ENCODE peak calls at places on chromosome 13, in seven cellular contexts. One of them, this sample, is unnamed.

GRCh38 chr13:21583496-21583895 is 20.5 kb downstream of the MICU2 start:
- DNase-seq in CD8-positive, alpha-beta memory T cell: no peak
- DNase-seq in pancreas: no peak
- DNase-seq in suprapubic skin: no peak
- DNase-seq in aorta: no peak
- DNase-seq in cardiac muscle cell: no peak
- DNase-seq in AG04450: no peak
- DNase-seq in this sample: no peak

GRCh38 chr13:28349371-28349770 is 145.6 kb downstream of the FLT1 start:
- DNase-seq in CD8-positive, alpha-beta memory T cell: no peak
- DNase-seq in pancreas: no peak
- DNase-seq in suprapubic skin: no peak
- DNase-seq in aorta: no peak
- DNase-seq in cardiac muscle cell: no peak
- DNase-seq in AG04450: no peak
- DNase-seq in this sample: no peak

GRCh38 chr13:28533049-28533436 is 38.1 kb upstream of the FLT1 start:
- DNase-seq in CD8-positive, alpha-beta memory T cell: no peak
- DNase-seq in pancreas: no peak
- DNase-seq in suprapubic skin: no peak
- DNase-seq in aorta: no peak
- DNase-seq in cardiac muscle cell: no peak
- DNase-seq in AG04450: no peak
- DNase-seq in this sample: no peak

GRCh38 chr13:53250272-53250875 is 221.8 kb downstream of the OLFM4 start:
- DNase-seq in CD8-positive, alpha-beta memory T cell: no peak
- DNase-seq in pancreas: no peak
- DNase-seq in suprapubic skin: no peak
- DNase-seq in aorta: no peak
- DNase-seq in cardiac muscle cell: peak; percentile 86
- DNase-seq in AG04450: peak; percentile 32
- DNase-seq in this sample: no peak

GRCh38 chr13:27201661-27202060 is 30.1 kb upstream of the USP12 start:
- DNase-seq in CD8-positive, alpha-beta memory T cell: no peak
- DNase-seq in pancreas: no peak
- DNase-seq in suprapubic skin: no peak
- DNase-seq in aorta: no peak
- DNase-seq in cardiac muscle cell: no peak
- DNase-seq in AG04450: no peak
- DNase-seq in this sample: no peak

GRCh38 chr13:33639158-33639557 is 178.8 kb upstream of the RFC3 start:
- DNase-seq in CD8-positive, alpha-beta memory T cell: no peak
- DNase-seq in pancreas: no peak
- DNase-seq in suprapubic skin: peak; percentile 74
- DNase-seq in aorta: no peak
- DNase-seq in cardiac muscle cell: peak; percentile 28
- DNase-seq in AG04450: peak; percentile 34
- DNase-seq in this sample: no peak

GRCh38 chr13:43848250-43848649 is 31.3 kb downstream of the CCDC122 start:
- DNase-seq in CD8-positive, alpha-beta memory T cell: no peak
- DNase-seq in pancreas: no peak
- DNase-seq in suprapubic skin: no peak
- DNase-seq in aorta: no peak
- DNase-seq in cardiac muscle cell: no peak
- DNase-seq in AG04450: peak; percentile 21
- DNase-seq in this sample: no peak

GRCh38 chr13:76725211-76725610 is 161.0 kb downstream of the KCTD12 start:
- DNase-seq in CD8-positive, alpha-beta memory T cell: no peak
- DNase-seq in pancreas: no peak
- DNase-seq in suprapubic skin: no peak
- DNase-seq in aorta: no peak
- DNase-seq in cardiac muscle cell: no peak
- DNase-seq in AG04450: no peak
- DNase-seq in this sample: no peak

GRCh38 chr13:99768986-99769385 is 202.6 kb downstream of the ZIC5 start:
- DNase-seq in CD8-positive, alpha-beta memory T cell: no peak
- DNase-seq in pancreas: no peak
- DNase-seq in suprapubic skin: no peak
- DNase-seq in aorta: no peak
- DNase-seq in cardiac muscle cell: no peak
- DNase-seq in AG04450: no peak
- DNase-seq in this sample: no peak

GRCh38 chr13:63636231-63636993 is 2220.8 kb upstream of the PCDH20 start:
- DNase-seq in CD8-positive, alpha-beta memory T cell: no peak
- DNase-seq in pancreas: no peak
- DNase-seq in suprapubic skin: no peak
- DNase-seq in aorta: no peak
- DNase-seq in cardiac muscle cell: no peak
- DNase-seq in AG04450: no peak
- DNase-seq in this sample: no peak

GRCh38 chr13:113508531-113509254 is 18.2 kb upstream of the DCUN1D2 start:
- DNase-seq in CD8-positive, alpha-beta memory T cell: no peak
- DNase-seq in pancreas: no peak
- DNase-seq in suprapubic skin: no peak
- DNase-seq in aorta: peak; percentile 69
- DNase-seq in cardiac muscle cell: no peak
- DNase-seq in AG04450: no peak
- DNase-seq in this sample: peak; percentile 61

GRCh38 chr13:30690282-30691188 is 44.8 kb upstream of the ALOX5AP start:
- DNase-seq in CD8-positive, alpha-beta memory T cell: no peak
- DNase-seq in pancreas: no peak
- DNase-seq in suprapubic skin: peak; percentile 85
- DNase-seq in aorta: peak; percentile 84
- DNase-seq in cardiac muscle cell: no peak
- DNase-seq in AG04450: peak; percentile 99
- DNase-seq in this sample: peak; percentile 83

GRCh38 chr13:82772802-82773201 is 1109.5 kb downstream of the SLITRK1 start:
- DNase-seq in CD8-positive, alpha-beta memory T cell: no peak
- DNase-seq in pancreas: no peak
- DNase-seq in suprapubic skin: no peak
- DNase-seq in aorta: no peak
- DNase-seq in cardiac muscle cell: no peak
- DNase-seq in AG04450: no peak
- DNase-seq in this sample: no peak

GRCh38 chr13:32117696-32118095 is 86.1 kb downstream of the FRY start:
- DNase-seq in CD8-positive, alpha-beta memory T cell: no peak
- DNase-seq in pancreas: peak; percentile 68
- DNase-seq in suprapubic skin: no peak
- DNase-seq in aorta: peak; percentile 67
- DNase-seq in cardiac muscle cell: no peak
- DNase-seq in AG04450: no peak
- DNase-seq in this sample: peak; percentile 64

GRCh38 chr13:91400094-91400462 is 1.7 kb downstream of the GPC5 start:
- DNase-seq in CD8-positive, alpha-beta memory T cell: no peak
- DNase-seq in pancreas: no peak
- DNase-seq in suprapubic skin: no peak
- DNase-seq in aorta: no peak
- DNase-seq in cardiac muscle cell: no peak
- DNase-seq in AG04450: no peak
- DNase-seq in this sample: no peak

GRCh38 chr13:79481685-79482052 is 714 bp downstream of the NDFIP2 start:
- DNase-seq in CD8-positive, alpha-beta memory T cell: peak; percentile 59
- DNase-seq in pancreas: peak; percentile 16
- DNase-seq in suprapubic skin: no peak
- DNase-seq in aorta: no peak
- DNase-seq in cardiac muscle cell: no peak
- DNase-seq in AG04450: no peak
- DNase-seq in this sample: no peak

GRCh38 chr13:112253631-112254030 is 122.5 kb upstream of the SPACA7 start:
- DNase-seq in CD8-positive, alpha-beta memory T cell: no peak
- DNase-seq in pancreas: no peak
- DNase-seq in suprapubic skin: no peak
- DNase-seq in aorta: no peak
- DNase-seq in cardiac muscle cell: no peak
- DNase-seq in AG04450: no peak
- DNase-seq in this sample: no peak

GRCh38 chr13:45162821-45163220 is 38.0 kb downstream of the KCTD4 start:
- DNase-seq in CD8-positive, alpha-beta memory T cell: no peak
- DNase-seq in pancreas: no peak
- DNase-seq in suprapubic skin: no peak
- DNase-seq in aorta: no peak
- DNase-seq in cardiac muscle cell: no peak
- DNase-seq in AG04450: peak; percentile 74
- DNase-seq in this sample: no peak

GRCh38 chr13:97300871-97301270 is 78.7 kb downstream of the MBNL2 start:
- DNase-seq in CD8-positive, alpha-beta memory T cell: no peak
- DNase-seq in pancreas: no peak
- DNase-seq in suprapubic skin: no peak
- DNase-seq in aorta: no peak
- DNase-seq in cardiac muscle cell: no peak
- DNase-seq in AG04450: no peak
- DNase-seq in this sample: no peak

GRCh38 chr13:97306106-97306505 is 84.0 kb downstream of the MBNL2 start:
- DNase-seq in CD8-positive, alpha-beta memory T cell: no peak
- DNase-seq in pancreas: no peak
- DNase-seq in suprapubic skin: no peak
- DNase-seq in aorta: no peak
- DNase-seq in cardiac muscle cell: no peak
- DNase-seq in AG04450: no peak
- DNase-seq in this sample: no peak

GRCh38 chr13:97298816-97299215 is 76.7 kb downstream of the MBNL2 start:
- DNase-seq in CD8-positive, alpha-beta memory T cell: no peak
- DNase-seq in pancreas: no peak
- DNase-seq in suprapubic skin: no peak
- DNase-seq in aorta: no peak
- DNase-seq in cardiac muscle cell: no peak
- DNase-seq in AG04450: no peak
- DNase-seq in this sample: no peak

GRCh38 chr13:97302611-97303010 is 80.5 kb downstream of the MBNL2 start:
- DNase-seq in CD8-positive, alpha-beta memory T cell: no peak
- DNase-seq in pancreas: no peak
- DNase-seq in suprapubic skin: no peak
- DNase-seq in aorta: no peak
- DNase-seq in cardiac muscle cell: no peak
- DNase-seq in AG04450: no peak
- DNase-seq in this sample: no peak

DNA sequence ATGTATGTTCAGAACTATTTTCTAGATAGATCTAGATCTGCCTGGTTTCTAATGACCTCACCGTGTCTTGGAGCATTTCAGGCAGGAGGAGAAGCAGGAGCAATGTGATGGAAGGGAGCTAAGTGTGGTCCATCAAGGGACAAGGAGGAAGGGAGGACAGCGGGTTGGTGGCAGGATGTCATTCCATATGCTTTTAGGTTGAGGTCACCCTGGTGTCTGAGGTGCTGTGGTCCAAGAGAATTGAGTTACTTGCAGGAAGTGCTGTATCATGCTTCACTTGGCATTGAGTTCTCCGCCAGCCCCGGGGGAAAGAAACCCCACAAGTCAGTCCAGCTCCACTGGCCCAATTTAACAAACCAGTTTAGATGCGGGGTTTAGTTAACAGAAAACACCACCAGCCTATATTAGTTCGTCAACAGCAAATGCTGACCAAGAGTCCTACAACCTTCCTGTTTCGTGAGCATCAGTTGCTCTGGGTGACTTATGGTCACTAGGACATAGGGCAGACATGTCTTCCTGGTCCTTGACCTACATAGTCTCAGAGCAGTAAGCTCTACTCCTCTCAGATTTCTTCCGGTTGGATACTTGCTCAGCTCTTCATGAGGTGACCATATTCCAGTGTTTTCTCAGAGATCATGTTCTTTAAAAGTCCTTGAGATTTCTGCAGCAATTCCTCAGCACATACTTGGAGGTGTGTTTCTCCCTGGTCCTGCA is 79.4 kb downstream of the MBNL2 start:
- DNase-seq in CD8-positive, alpha-beta memory T cell: no peak
- DNase-seq in pancreas: no peak
- DNase-seq in suprapubic skin: no peak
- DNase-seq in aorta: no peak
- DNase-seq in cardiac muscle cell: no peak
- DNase-seq in AG04450: no peak
- DNase-seq in this sample: no peak
- H3K27ac ChIP-seq in CD8-positive, alpha-beta memory T cell: no peak overlapping the region
- H3K27ac ChIP-seq in pancreas: no peak overlapping the region
- H3K27ac ChIP-seq in suprapubic skin: no peak overlapping the region
- H3K27ac ChIP-seq in aorta: peak overlapping the region; percentile 1
- H3K27ac ChIP-seq in cardiac muscle cell: no peak overlapping the region
- H3K27ac ChIP-seq in AG04450: no peak overlapping the region
- H3K27ac ChIP-seq in this sample: no peak overlapping the region

DNA sequence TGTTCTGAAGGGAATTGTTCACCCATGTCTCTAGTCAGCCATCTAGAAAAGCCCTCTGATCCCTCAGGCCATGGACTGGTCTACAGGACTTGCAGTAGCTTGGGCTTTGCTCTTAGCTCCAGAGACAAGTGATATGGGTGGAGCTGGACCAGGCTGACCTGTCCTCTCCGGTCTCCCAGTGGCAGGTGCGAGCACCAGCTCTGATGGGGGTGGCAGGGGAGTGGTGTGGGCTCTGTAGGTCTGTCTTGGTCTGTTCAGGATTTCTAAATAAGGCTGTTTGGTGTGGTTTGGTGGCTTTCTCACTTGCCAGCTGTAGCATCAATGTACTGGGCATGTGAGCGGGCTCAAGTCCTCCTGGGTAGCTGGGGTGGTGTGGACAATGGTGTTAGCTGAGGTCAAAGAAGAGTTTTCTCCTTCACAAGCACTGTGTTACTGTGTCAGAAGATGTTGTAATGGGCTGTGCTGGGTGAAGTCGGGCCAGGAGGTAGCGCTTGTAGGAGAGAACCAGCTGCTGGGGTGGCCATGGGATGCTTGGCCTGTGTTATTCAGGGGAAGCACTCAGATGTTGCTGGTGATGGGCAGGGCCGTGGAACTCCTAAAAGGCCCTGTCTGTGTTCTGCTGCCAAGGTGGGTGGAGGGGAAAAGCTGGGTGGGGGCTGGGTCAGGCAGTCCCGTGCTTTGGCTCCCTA is 16.9 kb downstream of the GPC6 start:
- DNase-seq in CD8-positive, alpha-beta memory T cell: no peak
- DNase-seq in pancreas: no peak
- DNase-seq in suprapubic skin: no peak
- DNase-seq in aorta: no peak
- DNase-seq in cardiac muscle cell: no peak
- DNase-seq in AG04450: no peak
- DNase-seq in this sample: no peak
- H3K27ac ChIP-seq in CD8-positive, alpha-beta memory T cell: no peak overlapping the region
- H3K27ac ChIP-seq in pancreas: no peak overlapping the region
- H3K27ac ChIP-seq in suprapubic skin: no peak overlapping the region
- H3K27ac ChIP-seq in aorta: no peak overlapping the region
- H3K27ac ChIP-seq in cardiac muscle cell: no peak overlapping the region
- H3K27ac ChIP-seq in AG04450: peak overlapping the region; percentile 77
- H3K27ac ChIP-seq in this sample: no peak overlapping the region

GRCh38 chr13:97234742-97235141 is 12.6 kb downstream of the MBNL2 start:
- DNase-seq in CD8-positive, alpha-beta memory T cell: no peak
- DNase-seq in pancreas: no peak
- DNase-seq in suprapubic skin: no peak
- DNase-seq in aorta: no peak
- DNase-seq in cardiac muscle cell: no peak
- DNase-seq in AG04450: no peak
- DNase-seq in this sample: no peak
- H3K27ac ChIP-seq in CD8-positive, alpha-beta memory T cell: no peak overlapping the region
- H3K27ac ChIP-seq in pancreas: peak overlapping the region; percentile 56
- H3K27ac ChIP-seq in suprapubic skin: no peak overlapping the region
- H3K27ac ChIP-seq in aorta: no peak overlapping the region
- H3K27ac ChIP-seq in cardiac muscle cell: no peak overlapping the region
- H3K27ac ChIP-seq in AG04450: no peak overlapping the region
- H3K27ac ChIP-seq in this sample: peak overlapping the region; percentile 33

DNA sequence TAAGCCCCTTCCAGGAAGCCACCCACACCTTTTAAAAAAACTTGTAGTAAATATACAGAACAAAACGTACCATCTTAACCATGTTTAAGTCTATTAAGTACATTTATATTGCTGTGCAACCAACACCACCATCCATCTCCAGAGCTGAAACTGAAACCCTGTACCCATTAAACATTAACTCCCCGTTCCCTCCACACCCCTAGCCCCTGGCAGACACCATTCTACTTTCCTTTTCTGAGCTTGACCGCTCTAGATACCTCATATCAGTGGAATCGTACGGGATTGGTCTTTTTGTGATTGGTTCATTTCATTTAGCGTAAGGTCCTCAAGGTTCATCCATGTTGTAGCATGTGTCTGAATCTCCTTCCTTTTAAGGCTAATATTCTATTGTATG is 13.0 kb upstream of the SPATA13 start:
- DNase-seq in CD8-positive, alpha-beta memory T cell: no peak
- DNase-seq in pancreas: no peak
- DNase-seq in suprapubic skin: no peak
- DNase-seq in aorta: no peak
- DNase-seq in cardiac muscle cell: no peak
- DNase-seq in AG04450: no peak
- DNase-seq in this sample: no peak
- H3K27ac ChIP-seq in CD8-positive, alpha-beta memory T cell: no peak overlapping the region
- H3K27ac ChIP-seq in pancreas: no peak overlapping the region
- H3K27ac ChIP-seq in suprapubic skin: no peak overlapping the region
- H3K27ac ChIP-seq in aorta: no peak overlapping the region
- H3K27ac ChIP-seq in cardiac muscle cell: no peak overlapping the region
- H3K27ac ChIP-seq in AG04450: no peak overlapping the region
- H3K27ac ChIP-seq in this sample: no peak overlapping the region

This sample was measured in lower lobe of right lung.